ENCODE peak calls at places on chromosomes 11 and 22, in four cellular contexts. V is esophagus squamous epithelium; E is stimulated activated CD4-positive, alpha-beta T cell treated with anti-CD3 and anti-CD28 coated beads, Interleukin-12 subunit alpha, Interleukin-12 subunit beta, amount 100 ng/mL, for 48 hours; Y is iris pigment epithelial cell. Q is an unnamed sample.

GRCh38 chr22:42613869-42614268 is 814 bp downstream of the POLDIP3 start:
- DNase-seq in E (no peak), V (no peak), Y (peak; percentile 33), Q (no peak)

GRCh38 chr11:57530596-57531507 is at the start of gene TIMM10:
- DNase-seq in Y (peak; percentile 97), V (peak; percentile 89), E (peak; percentile 91), Q (peak; percentile 72)

GRCh38 chr22:20979243-20979809 is 2.8 kb upstream of the LZTR1 start:
- DNase-seq in V (no peak), E (peak; percentile 52), Y (peak; percentile 92), Q (peak; percentile 58)

GRCh38 chr11:774873-775592 is 2.3 kb downstream of the GATD1 start:
- DNase-seq in E (no peak), Y (peak; percentile 56), V (no peak), Q (no peak)

GRCh38 chr22:20095521-20095920 is 15.5 kb downstream of the DGCR8 start:
- DNase-seq in Y (no peak), V (no peak), E (no peak), Q (no peak)

GRCh38 chr11:84865257-84865656 is 761.9 kb downstream of the DLG2 start:
- DNase-seq in Y (peak; percentile 44), E (no peak), V (no peak), Q (no peak)

GRCh38 chr11:101436511-101437142 is 147.2 kb downstream of the TRPC6 start:
- DNase-seq in Y (peak; percentile 39), V (no peak), E (no peak), Q (no peak)

GRCh38 chr22:33274214-33274828 is 216.1 kb upstream of the SYN3 start:
- DNase-seq in Y (no peak), V (no peak), E (peak; percentile 3), Q (peak; percentile 59)

GRCh38 chr22:48405741-48406140 is 1421.9 kb downstream of the BRD1 start:
- DNase-seq in V (no peak), E (no peak), Y (no peak), Q (no peak)

GRCh38 chr22:39900306-39901227 is at the start of gene GRAP2:
- DNase-seq in V (no peak), Y (no peak), E (no peak), Q (no peak)

GRCh38 chr22:37489994-37490393 is 3.8 kb upstream of the MFNG start:
- DNase-seq in Y (no peak), E (no peak), V (no peak), Q (no peak)

GRCh38 chr11:133576351-133576750 is 44.0 kb upstream of the OPCML start:
- DNase-seq in E (no peak), Y (no peak), V (no peak), Q (no peak)

GRCh38 chr11:100525635-100526034 is 161.5 kb upstream of the ARHGAP42 start:
- DNase-seq in Y (no peak), V (no peak), E (no peak), Q (no peak)

GRCh38 chr11:85718991-85719807 is 33.2 kb upstream of the CCDC89 start:
- DNase-seq in E (no peak), V (no peak), Y (peak; percentile 93), Q (no peak)

GRCh38 chr22:31340765-31341247 is 5.3 kb downstream of the PATZ1 start:
- DNase-seq in E (no peak), V (no peak), Y (no peak), Q (no peak)